ENCODE peak calls at places on chromosome 11, in four cellular contexts. O is cardiac fibroblast, C is uterus, Y is mesothelial cell of epicardium. L is an unnamed sample.

GRCh38 chr11:1942541-1943260 is 4.4 kb upstream of the MRPL23 start:
- DNase-seq in O (no peak), C (peak), Y (no peak), L (no peak)

GRCh38 chr11:121466063-121466794 is 13.5 kb upstream of the SORL1-AS1 start:
- DNase-seq in O (peak), C (peak), Y (peak), L (no peak)

GRCh38 chr11:16367252-16367651 is 10.9 kb upstream of the SOX6 start:
- DNase-seq in O (no peak), C (no peak), Y (no peak), L (no peak)

GRCh38 chr11:71502026-71502425 is 25.0 kb upstream of the KRTAP5-7 start:
- DNase-seq in O (no peak), C (no peak), Y (peak), L (peak)

GRCh38 chr11:95418916-95419315 is 187.9 kb upstream of the SESN3 start:
- DNase-seq in O (no peak), C (no peak), Y (no peak), L (no peak)

GRCh38 chr11:73236879-73237278 is 18.8 kb downstream of the P2RY2 start:
- DNase-seq in O (peak), C (no peak), Y (no peak), L (no peak)

GRCh38 chr11:117295438-117296137 is 4.4 kb downstream of the BACE1-AS start:
- DNase-seq in O (no peak), C (no peak), Y (no peak), L (no peak)

GRCh38 chr11:24516658-24517057 is 19.8 kb downstream of the LUZP2 start:
- DNase-seq in O (no peak), C (no peak), Y (no peak), L (no peak)

GRCh38 chr11:66850588-66851250 is 6.1 kb upstream of the LRFN4 start:
- DNase-seq in O (no peak), C (peak), Y (no peak), L (no peak)

GRCh38 chr11:20102393-20102792 is 57.9 kb downstream of the DBX1 start:
- DNase-seq in O (peak), C (no peak), Y (no peak), L (no peak)

GRCh38 chr11:110972640-110973039 is 260.4 kb upstream of the ARHGAP20 start:
- DNase-seq in O (peak), C (no peak), Y (no peak), L (no peak)

GRCh38 chr11:111220716-111221115 is 24.8 kb upstream of the POU2AF2 start:
- DNase-seq in O (no peak), C (no peak), Y (no peak), L (no peak)

GRCh38 chr11:22624742-22625447 is 728 bp downstream of the FANCF start:
- DNase-seq in O (peak), C (peak), Y (no peak), L (no peak)

GRCh38 chr11:92627615-92628201 is 341.7 kb upstream of the MTNR1B start:
- DNase-seq in O (no peak), C (no peak), Y (no peak), L (no peak)

GRCh38 chr11:587546-587945 is 11.3 kb downstream of the PHRF1 start:
- DNase-seq in O (no peak), C (no peak), Y (no peak), L (no peak)

GRCh38 chr11:57348636-57349323 is 10.6 kb downstream of the P2RX3 start:
- DNase-seq in O (no peak), C (no peak), Y (no peak), L (no peak)

GRCh38 chr11:111059726-111060125 is 185.8 kb upstream of the POU2AF2 start:
- DNase-seq in O (no peak), C (no peak), Y (no peak), L (no peak)

GRCh38 chr11:25910090-25910489 is 421.8 kb upstream of the ANO3 start:
- DNase-seq in O (no peak), C (no peak), Y (no peak), L (no peak)

GRCh38 chr11:134098566-134099184 is 29.8 kb downstream of the JAM3 start:
- DNase-seq in O (peak), C (no peak), Y (no peak), L (no peak)

GRCh38 chr11:128627666-128628342 is 40.4 kb upstream of the ETS1 start:
- DNase-seq in O (no peak), C (no peak), Y (no peak), L (no peak)

GRCh38 chr11:97794876-97795275 is 1225.9 kb upstream of the CNTN5 start:
- DNase-seq in O (no peak), C (no peak), Y (no peak), L (no peak)

GRCh38 chr11:81840375-81840774 is 893.3 kb downstream of the FAM181B start:
- DNase-seq in O (peak), C (no peak), Y (no peak), L (no peak)

GRCh38 chr11:105202844-105203548 is 63.4 kb upstream of the CARD18 start:
- DNase-seq in O (no peak), C (no peak), Y (no peak), L (no peak)

GRCh38 chr11:74726547-74727182 is 4.6 kb downstream of the CHRDL2 start:
- DNase-seq in O (peak), C (peak), Y (peak), L (peak)

GRCh38 chr11:1308745-1309497 is 511 bp downstream of the TOLLIP start:
- DNase-seq in O (no peak), C (no peak), Y (no peak), L (no peak)

GRCh38 chr11:118911880-118912741 is 13.6 kb downstream of the BCL9L start:
- DNase-seq in O (peak), C (peak), Y (peak), L (no peak)

GRCh38 chr11:130390071-130390758 is 38.2 kb downstream of the ADAMTS8 start:
- DNase-seq in O (peak), C (peak), Y (no peak), L (no peak)

GRCh38 chr11:126150256-126150655 is 61.2 kb downstream of the RPUSD4 start:
- DNase-seq in O (no peak), C (no peak), Y (no peak), L (no peak)

GRCh38 chr11:105393326-105393725 is 216.5 kb upstream of the GRIA4 start:
- DNase-seq in O (no peak), C (no peak), Y (no peak), L (no peak)

GRCh38 chr11:17743808-17744119 is 9.2 kb downstream of the KCNC1 start:
- DNase-seq in O (no peak), C (no peak), Y (no peak), L (no peak)

GRCh38 chr11:45229401-45229800 is 56.7 kb downstream of the SYT13 start:
- DNase-seq in O (no peak), C (no peak), Y (no peak), L (no peak)

GRCh38 chr11:67071420-67072284 is 15.0 kb downstream of the RHOD start:
- DNase-seq in O (peak), C (peak), Y (peak), L (peak)

GRCh38 chr11:119727523-119728081 is 1.4 kb downstream of the NECTIN1 start:
- DNase-seq in O (peak), C (no peak), Y (no peak), L (peak)

DNA sequence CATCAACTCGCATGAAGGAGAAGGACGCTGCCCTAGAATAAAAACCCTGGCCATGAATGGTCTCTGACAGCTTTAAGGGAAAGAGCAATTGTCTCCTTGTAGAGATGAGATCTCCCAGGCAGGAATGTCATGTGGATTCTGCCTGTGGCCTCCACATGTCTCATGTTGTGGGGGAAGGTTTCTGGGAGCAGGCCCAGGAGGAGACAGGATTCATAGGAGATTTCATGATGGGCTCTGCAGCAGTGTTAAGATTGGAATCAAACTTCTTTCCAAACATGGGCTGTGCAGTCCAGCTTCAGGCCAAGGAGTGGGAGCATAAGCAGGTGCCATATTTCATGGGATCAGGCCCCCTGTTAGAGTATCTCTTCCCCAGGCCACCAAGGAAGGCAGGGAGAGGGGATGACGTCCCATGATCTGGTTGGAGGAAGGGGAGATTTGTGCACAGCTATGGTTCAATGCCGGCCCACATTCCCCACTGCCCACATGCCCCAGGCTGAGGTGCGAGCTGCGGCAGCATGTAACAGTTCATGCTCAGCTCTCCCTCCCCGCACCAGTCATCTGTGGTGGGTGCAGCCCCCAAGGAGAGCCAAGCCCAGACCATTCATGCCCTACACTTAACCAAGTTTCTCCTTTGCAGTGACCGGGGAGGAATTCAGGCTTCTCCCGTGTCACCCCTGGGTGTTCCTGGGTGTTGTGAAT is 42.5 kb downstream of the LMO1 start:
- DNase-seq in O (no peak), C (no peak), Y (no peak), L (no peak)
- TF ChIP-seq CTCF in O (no peak), C (no peak), Y (no peak), L (no peak)

GRCh38 chr11:78788533-78788932 is 213.9 kb upstream of the NARS2 start:
- DNase-seq in O (no peak), C (no peak), Y (no peak), L (no peak)

GRCh38 chr11:78791964-78792363 is 217.3 kb upstream of the NARS2 start:
- DNase-seq in O (no peak), C (no peak), Y (no peak), L (no peak)

GRCh38 chr11:78791254-78791653 is 216.6 kb upstream of the NARS2 start:
- DNase-seq in O (peak), C (no peak), Y (no peak), L (no peak)

GRCh38 chr11:78789365-78789764 is 214.7 kb upstream of the NARS2 start:
- DNase-seq in O (no peak), C (no peak), Y (no peak), L (no peak)

DNA sequence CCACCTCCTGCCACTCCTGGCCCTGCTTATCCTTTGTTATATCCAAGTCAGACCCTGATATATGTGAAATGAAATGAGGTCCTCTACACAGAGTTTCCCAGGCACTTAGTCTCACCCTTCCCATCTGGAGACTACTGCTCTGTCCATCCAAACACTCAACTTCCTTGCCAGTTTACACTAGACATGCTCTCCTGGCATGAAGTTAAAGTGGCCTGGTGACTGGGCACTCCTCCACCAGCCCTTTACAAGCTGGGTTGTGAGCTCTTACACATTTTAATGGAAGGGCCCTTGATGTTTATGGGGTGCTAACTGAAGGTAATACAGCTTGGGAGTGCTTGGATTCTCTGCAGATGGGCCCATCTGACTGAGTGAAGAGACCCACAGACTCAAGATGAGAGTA is 216.1 kb upstream of the NARS2 start:
- DNase-seq in O (no peak), C (no peak), Y (no peak), L (no peak)
- TF ChIP-seq CTCF in O (no peak), C (no peak), Y (no peak), L (no peak)

DNA sequence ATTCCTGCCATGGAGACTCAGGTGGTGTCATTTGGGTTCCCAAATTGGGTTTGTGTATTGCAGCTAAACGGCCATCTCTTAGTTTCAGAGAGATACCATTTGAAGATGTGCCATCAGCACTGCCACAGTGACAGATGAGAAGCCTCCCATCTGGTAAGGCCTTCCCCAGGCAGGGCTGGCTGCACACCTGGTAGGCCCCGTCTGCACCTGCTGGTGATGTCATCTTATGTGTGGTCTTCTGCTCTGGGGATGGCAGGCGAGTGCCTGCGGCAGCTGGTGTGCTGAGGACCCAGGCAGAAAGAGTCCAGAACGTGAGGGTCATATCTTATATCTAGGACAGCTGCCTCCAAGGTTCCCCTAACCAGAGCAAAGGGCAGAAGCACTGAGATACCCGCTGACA is 100.6 kb downstream of the CSNK2A3 start:
- DNase-seq in O (no peak), C (no peak), Y (no peak), L (no peak)
- TF ChIP-seq CTCF in O (no peak), C (no peak), Y (no peak), L (no peak)

DNA sequence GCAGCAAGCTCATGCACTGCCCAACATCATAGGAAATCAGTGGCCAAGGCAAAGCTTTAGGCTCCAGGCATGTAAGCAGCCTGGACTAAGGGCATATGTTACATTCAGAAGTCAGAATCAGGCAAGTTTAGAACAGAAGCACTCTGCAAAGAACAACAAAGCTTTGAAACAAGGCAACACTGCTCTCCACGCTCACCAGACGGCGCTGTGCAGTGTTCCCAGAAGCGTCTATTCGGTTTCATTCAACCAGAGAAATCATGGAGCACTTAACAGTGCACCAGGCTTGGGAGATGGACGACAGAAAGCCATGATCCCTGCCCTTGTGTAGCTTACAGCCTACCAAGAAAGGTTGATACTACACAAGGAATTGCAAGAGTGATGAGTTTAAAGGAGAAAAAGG is 555.8 kb downstream of the BUD13 start:
- DNase-seq in O (peak), C (no peak), Y (no peak), L (no peak)
- TF ChIP-seq CTCF in O (peak), C (peak), Y (no peak), L (no peak)

GRCh38 chr11:76347391-76347790 is 33.5 kb downstream of the THAP12 start:
- DNase-seq in O (peak), C (no peak), Y (no peak), L (no peak)
- TF ChIP-seq CTCF in O (no peak), C (no peak), Y (no peak), L (no peak)

DNA sequence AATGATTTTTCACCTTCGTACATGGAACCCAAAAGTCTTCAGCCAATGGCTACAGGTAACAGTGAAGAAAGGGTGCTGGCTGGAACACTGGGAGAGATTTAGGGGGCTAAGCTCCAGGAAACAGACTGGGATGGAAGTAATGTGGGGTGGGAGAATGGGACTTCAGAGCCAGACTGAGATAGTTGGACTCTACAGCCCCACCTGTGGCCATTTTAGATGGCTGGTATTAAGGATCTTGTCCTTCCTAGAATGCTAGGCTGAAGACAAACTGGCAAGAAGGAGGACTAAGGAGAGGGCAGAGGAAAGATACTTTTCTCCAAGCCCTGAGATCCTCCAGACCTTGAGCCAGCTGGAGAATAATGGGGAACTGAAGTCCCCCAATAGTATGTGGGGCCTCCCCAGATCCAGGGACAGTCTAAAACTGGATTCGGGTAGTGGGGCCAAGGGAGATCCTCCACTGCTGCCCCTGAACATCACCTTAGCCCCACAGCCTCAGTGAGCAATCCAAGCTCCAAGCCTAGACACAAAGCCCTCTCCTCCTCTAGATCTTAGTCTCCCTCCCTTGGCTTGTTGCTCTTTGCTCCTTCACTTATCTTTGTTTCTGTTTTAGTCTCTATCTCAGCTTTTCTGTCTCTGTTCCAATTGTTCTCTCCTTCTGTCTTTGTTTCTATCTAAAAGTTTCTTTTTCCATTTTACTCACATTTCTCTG is 16.1 kb upstream of the RRAS2 start:
- DNase-seq in O (no peak), C (no peak), Y (no peak), L (no peak)
- TF ChIP-seq CTCF in O (no peak), C (no peak), Y (no peak), L (no peak)

DNA sequence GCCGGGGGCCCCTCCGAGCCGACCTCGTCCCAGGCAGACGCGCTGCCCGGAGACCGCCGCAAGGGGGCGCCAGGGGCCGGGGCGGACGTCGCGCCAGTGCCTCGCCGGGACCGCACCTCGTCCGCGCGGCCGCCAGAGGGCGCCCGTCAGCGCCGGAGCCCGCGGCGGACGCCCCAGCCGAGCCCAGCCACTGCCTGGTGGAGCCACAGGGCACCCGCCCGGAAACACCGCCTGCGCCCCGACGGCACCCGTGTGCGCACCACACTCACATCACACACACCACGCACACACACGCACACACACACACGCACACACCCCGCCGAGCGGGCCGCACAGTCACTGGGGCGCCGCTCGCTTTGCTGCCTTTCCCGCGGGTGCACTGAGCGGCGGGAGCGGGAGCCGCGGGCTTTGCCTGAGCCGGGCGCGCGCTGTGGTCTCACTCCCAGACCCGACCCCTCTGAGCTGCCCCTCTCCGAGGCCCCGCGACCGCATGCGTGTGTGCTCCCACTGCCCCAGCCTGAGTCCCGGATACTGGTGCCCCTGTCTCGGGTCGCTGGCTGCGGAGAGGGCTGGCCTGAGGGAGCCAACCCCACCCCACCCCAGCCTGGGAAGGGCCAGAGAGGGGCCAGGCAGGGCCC is 449.3 kb downstream of the OPCML start:
- DNase-seq in O (peak), C (no peak), Y (peak), L (no peak)
- TF ChIP-seq CTCF in O (peak), C (peak), Y (peak), L (no peak)

L was measured in activated B cell treated with CpG ODN at 0.5 μM for 24 hours.